ENCODE peak calls at places on chromosomes 6 and 20, in ten cellular contexts. B is SK-MEL-5, S is progenitor cell of endocrine pancreas, O is GM10248, H is GM13976, C is HT1080, U is lower leg skin, P is SHP77, X is HEK293T, G is right atrium auricular region. R is an unnamed sample.

GRCh38 chr6:119269266-119270103 is 80.1 kb downstream of the MAN1A1 start:
- DNase-seq in B (no peak), S (no peak), O (no peak), H (no peak), C (no peak), U (no peak), P (no peak), X (no peak), G (no peak), R (no peak)

GRCh38 chr6:138128096-138128495 is 20.9 kb upstream of the PERP start:
- DNase-seq in B (no peak), S (no peak), O (no peak), H (no peak), C (no peak), U (no peak), P (no peak), X (no peak), G (no peak), R (no peak)

GRCh38 chr20:56778765-56779195 is 149.7 kb downstream of the TFAP2C start:
- DNase-seq in B (peak), S (no peak), O (no peak), H (no peak), C (no peak), U (no peak), P (no peak), X (no peak), G (no peak), R (peak)

GRCh38 chr20:22455259-22455658 is 129.1 kb downstream of the FOXA2 start:
- DNase-seq in B (no peak), S (no peak), O (no peak), H (no peak), C (no peak), U (no peak), P (no peak), X (no peak), G (no peak), R (no peak)

GRCh38 chr6:11434565-11435326 is 102.8 kb upstream of the TMEM170B start:
- DNase-seq in B (no peak), S (no peak), O (no peak), H (no peak), C (no peak), U (peak), P (no peak), X (peak), G (no peak), R (peak)

GRCh38 chr20:51118985-51119527 is 96.1 kb upstream of the KCNG1 start:
- DNase-seq in B (no peak), S (no peak), O (no peak), H (no peak), C (no peak), U (no peak), P (no peak), X (no peak), G (no peak), R (no peak)

GRCh38 chr20:11356061-11356460 is 561.6 kb upstream of the BTBD3 start:
- DNase-seq in B (no peak), S (no peak), O (no peak), H (no peak), C (no peak), U (no peak), P (no peak), X (no peak), G (no peak), R (no peak)

GRCh38 chr6:43285832-43286231 is 12.2 kb upstream of the SLC22A7 start:
- DNase-seq in B (no peak), S (no peak), O (no peak), H (no peak), C (no peak), U (no peak), P (no peak), X (no peak), G (no peak), R (no peak)

GRCh38 chr20:20450461-20451027 is 82.6 kb downstream of the INSM1 start:
- DNase-seq in B (no peak), S (no peak), O (no peak), H (no peak), C (no peak), U (no peak), P (peak), X (no peak), G (no peak), R (no peak)

GRCh38 chr6:44456070-44456965 is 68.8 kb downstream of the CDC5L start:
- DNase-seq in B (peak), S (no peak), O (peak), H (peak), C (peak), U (no peak), P (peak), X (peak), G (no peak), R (peak)

GRCh38 chr20:49668181-49668877 is 45.3 kb downstream of the B4GALT5 start:
- DNase-seq in B (no peak), S (no peak), O (peak), H (peak), C (no peak), U (no peak), P (no peak), X (no peak), G (no peak), R (no peak)

GRCh38 chr6:33894438-33894837 is 90.6 kb upstream of the MLN start:
- DNase-seq in B (no peak), S (no peak), O (no peak), H (no peak), C (no peak), U (no peak), P (no peak), X (no peak), G (no peak), R (peak)

GRCh38 chr20:63864545-63864977 is 509 bp upstream of the TPD52L2 start:
- DNase-seq in B (no peak), S (no peak), O (no peak), H (no peak), C (no peak), U (no peak), P (no peak), X (no peak), G (no peak), R (no peak)

GRCh38 chr6:113447088-113447831 is 409.9 kb upstream of the MARCKS start:
- DNase-seq in B (peak), S (no peak), O (no peak), H (no peak), C (peak), U (peak), P (no peak), X (no peak), G (no peak), R (peak)

GRCh38 chr6:41683460-41684310 is 45.4 kb downstream of the MDFI start:
- DNase-seq in B (peak), S (peak), O (peak), H (peak), C (peak), U (peak), P (peak), X (peak), G (peak), R (peak)

GRCh38 chr6:19311786-19312185 is 525.4 kb upstream of the ID4 start:
- DNase-seq in B (no peak), S (no peak), O (no peak), H (no peak), C (no peak), U (no peak), P (no peak), X (no peak), G (no peak), R (no peak)

R was measured in Daoy.